ENCODE peak calls at places on chromosomes 11 and 22, in four cellular contexts. One of them, this sample, is unnamed.

GRCh38 chr11:2098691-2099522 is 40.3 kb downstream of the IGF2 start:
- DNase-seq in GM12878: no peak
- DNase-seq in HL-60: no peak
- DNase-seq in K562: no peak
- DNase-seq in this sample: peak

GRCh38 chr22:45775569-45776312 is 104.1 kb downstream of the ATXN10 start:
- DNase-seq in HL-60: no peak
- DNase-seq in K562: no peak
- DNase-seq in GM12878: peak
- DNase-seq in this sample: no peak

GRCh38 chr11:67059671-67060070 is 3.0 kb downstream of the RHOD start:
- DNase-seq in K562: no peak
- DNase-seq in HL-60: no peak
- DNase-seq in GM12878: no peak
- DNase-seq in this sample: no peak

GRCh38 chr22:29994027-29994715 is 86.1 kb upstream of the HORMAD2 start:
- DNase-seq in GM12878: no peak
- DNase-seq in K562: no peak
- DNase-seq in HL-60: peak
- DNase-seq in this sample: no peak

GRCh38 chr11:113106507-113106906 is 145.3 kb downstream of the NCAM1 start:
- DNase-seq in K562: no peak
- DNase-seq in HL-60: no peak
- DNase-seq in GM12878: no peak
- DNase-seq in this sample: no peak

GRCh38 chr11:69924308-69925161 is 105.3 kb upstream of the FGF3 start:
- DNase-seq in HL-60: no peak
- DNase-seq in K562: no peak
- DNase-seq in GM12878: no peak
- DNase-seq in this sample: no peak

GRCh38 chr11:2933376-2934056 is 4.3 kb upstream of the PHLDA2 start:
- DNase-seq in GM12878: peak
- DNase-seq in HL-60: peak
- DNase-seq in K562: no peak
- DNase-seq in this sample: no peak

GRCh38 chr11:75668508-75669297 is at the start of gene MAP6:
- DNase-seq in K562: peak
- DNase-seq in GM12878: no peak
- DNase-seq in HL-60: no peak
- DNase-seq in this sample: peak

GRCh38 chr11:111836766-111837165 is 34.6 kb downstream of the ALG9 start:
- DNase-seq in GM12878: peak
- DNase-seq in K562: no peak
- DNase-seq in HL-60: no peak
- DNase-seq in this sample: no peak

GRCh38 chr22:22235564-22235963 is 9.0 kb upstream of the VPREB1 start:
- DNase-seq in HL-60: no peak
- DNase-seq in K562: peak
- DNase-seq in GM12878: peak
- DNase-seq in this sample: peak

GRCh38 chr22:31943976-31944699 is at the start of gene YWHAH:
- DNase-seq in GM12878: peak
- DNase-seq in HL-60: peak
- DNase-seq in K562: peak
- DNase-seq in this sample: peak

GRCh38 chr11:78291754-78292108 is 103.0 kb downstream of the USP35 start:
- DNase-seq in HL-60: no peak
- DNase-seq in GM12878: no peak
- DNase-seq in K562: no peak
- DNase-seq in this sample: no peak

GRCh38 chr22:41842996-41843970 is 10.4 kb downstream of the SREBF2 start:
- DNase-seq in GM12878: no peak
- DNase-seq in K562: no peak
- DNase-seq in HL-60: no peak
- DNase-seq in this sample: no peak

GRCh38 chr22:25210831-25211230 is 8.6 kb upstream of the CRYBB2 start:
- DNase-seq in HL-60: no peak
- DNase-seq in GM12878: no peak
- DNase-seq in K562: no peak
- DNase-seq in this sample: no peak

GRCh38 chr11:119307219-119307618 is 9.7 kb downstream of the MCAM start:
- DNase-seq in K562: no peak
- DNase-seq in HL-60: no peak
- DNase-seq in GM12878: no peak
- DNase-seq in this sample: no peak

GRCh38 chr11:359181-359714 is 10.1 kb upstream of the B4GALNT4 start:
- DNase-seq in HL-60: no peak
- DNase-seq in K562: no peak
- DNase-seq in GM12878: no peak
- DNase-seq in this sample: no peak

GRCh38 chr22:44883011-44883421 is 126.8 kb downstream of the PHF21B start:
- DNase-seq in GM12878: no peak
- DNase-seq in K562: no peak
- DNase-seq in HL-60: no peak
- DNase-seq in this sample: no peak

GRCh38 chr22:42906605-42907338 is 49.7 kb upstream of the ARFGAP3 start:
- DNase-seq in K562: no peak
- DNase-seq in HL-60: no peak
- DNase-seq in GM12878: no peak
- DNase-seq in this sample: no peak

GRCh38 chr11:107821199-107821926 is 37.2 kb downstream of the SLC35F2 start:
- DNase-seq in GM12878: no peak
- DNase-seq in HL-60: no peak
- DNase-seq in K562: no peak
- DNase-seq in this sample: no peak

GRCh38 chr11:69894126-69895047 is 75.2 kb upstream of the FGF3 start:
- DNase-seq in HL-60: no peak
- DNase-seq in GM12878: no peak
- DNase-seq in K562: no peak
- DNase-seq in this sample: no peak

GRCh38 chr11:45850446-45850845 is 3.2 kb downstream of the CRY2 start:
- DNase-seq in GM12878: no peak
- DNase-seq in HL-60: no peak
- DNase-seq in K562: no peak
- DNase-seq in this sample: no peak

GRCh38 chr11:71190551-71190950 is 61.8 kb downstream of the SHANK2 start:
- DNase-seq in HL-60: no peak
- DNase-seq in K562: no peak
- DNase-seq in GM12878: no peak
- DNase-seq in this sample: no peak

GRCh38 chr22:26494506-26494905 is 10.8 kb downstream of the SRRD start:
- DNase-seq in GM12878: no peak
- DNase-seq in HL-60: no peak
- DNase-seq in K562: no peak
- DNase-seq in this sample: no peak

GRCh38 chr11:57493507-57494503 is 21.7 kb downstream of the SLC43A1 start:
- DNase-seq in HL-60: no peak
- DNase-seq in K562: peak
- DNase-seq in GM12878: no peak
- DNase-seq in this sample: peak

GRCh38 chr11:63599211-63600122 is 14.8 kb downstream of the PLAAT3 start:
- DNase-seq in GM12878: no peak
- DNase-seq in K562: peak
- DNase-seq in HL-60: no peak
- DNase-seq in this sample: no peak

GRCh38 chr22:47613606-47614350 is 851.3 kb downstream of the TBC1D22A start:
- DNase-seq in HL-60: no peak
- DNase-seq in GM12878: no peak
- DNase-seq in K562: no peak
- DNase-seq in this sample: no peak

GRCh38 chr11:113131036-113131775 is 170.0 kb downstream of the NCAM1 start:
- DNase-seq in GM12878: no peak
- DNase-seq in K562: no peak
- DNase-seq in HL-60: no peak
- DNase-seq in this sample: no peak

GRCh38 chr22:30265131-30265720 is 1.4 kb downstream of the OSM start:
- DNase-seq in HL-60: no peak
- DNase-seq in K562: no peak
- DNase-seq in GM12878: no peak
- DNase-seq in this sample: no peak

GRCh38 chr11:77598195-77598594 is 8.4 kb downstream of the AQP11 start:
- DNase-seq in GM12878: no peak
- DNase-seq in K562: no peak
- DNase-seq in HL-60: no peak
- DNase-seq in this sample: no peak

GRCh38 chr11:17788084-17788483 is 53.5 kb downstream of the KCNC1 start:
- DNase-seq in HL-60: no peak
- DNase-seq in GM12878: no peak
- DNase-seq in K562: no peak
- DNase-seq in this sample: no peak

GRCh38 chr11:17792161-17792560 is 57.6 kb downstream of the KCNC1 start:
- DNase-seq in GM12878: no peak
- DNase-seq in K562: no peak
- DNase-seq in HL-60: no peak
- DNase-seq in this sample: no peak

GRCh38 chr11:17793642-17794170 is 59.1 kb downstream of the KCNC1 start:
- DNase-seq in K562: no peak
- DNase-seq in HL-60: no peak
- DNase-seq in GM12878: no peak
- DNase-seq in this sample: no peak

GRCh38 chr11:17791144-17791543 is 56.6 kb downstream of the KCNC1 start:
- DNase-seq in K562: no peak
- DNase-seq in GM12878: no peak
- DNase-seq in HL-60: no peak
- DNase-seq in this sample: no peak

GRCh38 chr11:17790453-17790852 is 55.9 kb downstream of the KCNC1 start:
- DNase-seq in GM12878: no peak
- DNase-seq in HL-60: no peak
- DNase-seq in K562: no peak
- DNase-seq in this sample: no peak
- TF ChIP-seq SPI1 in GM12878: no peak
- TF ChIP-seq SPI1 in HL-60: no peak
- TF ChIP-seq SPI1 in K562: no peak
- TF ChIP-seq SPI1 in this sample: no peak

GRCh38 chr22:39098026-39098425 is 982 bp downstream of the APOBEC3H start:
- DNase-seq in GM12878: peak
- DNase-seq in K562: no peak
- DNase-seq in HL-60: no peak
- DNase-seq in this sample: no peak
- TF ChIP-seq SPI1 in GM12878: no peak
- TF ChIP-seq SPI1 in K562: no peak
- TF ChIP-seq SPI1 in HL-60: no peak
- TF ChIP-seq SPI1 in this sample: no peak

GRCh38 chr11:13055200-13055599 is 46.1 kb downstream of the RASSF10 start:
- DNase-seq in GM12878: no peak
- DNase-seq in K562: no peak
- DNase-seq in HL-60: no peak
- DNase-seq in this sample: no peak
- TF ChIP-seq SPI1 in GM12878: no peak
- TF ChIP-seq SPI1 in K562: no peak
- TF ChIP-seq SPI1 in HL-60: no peak
- TF ChIP-seq SPI1 in this sample: no peak

DNA sequence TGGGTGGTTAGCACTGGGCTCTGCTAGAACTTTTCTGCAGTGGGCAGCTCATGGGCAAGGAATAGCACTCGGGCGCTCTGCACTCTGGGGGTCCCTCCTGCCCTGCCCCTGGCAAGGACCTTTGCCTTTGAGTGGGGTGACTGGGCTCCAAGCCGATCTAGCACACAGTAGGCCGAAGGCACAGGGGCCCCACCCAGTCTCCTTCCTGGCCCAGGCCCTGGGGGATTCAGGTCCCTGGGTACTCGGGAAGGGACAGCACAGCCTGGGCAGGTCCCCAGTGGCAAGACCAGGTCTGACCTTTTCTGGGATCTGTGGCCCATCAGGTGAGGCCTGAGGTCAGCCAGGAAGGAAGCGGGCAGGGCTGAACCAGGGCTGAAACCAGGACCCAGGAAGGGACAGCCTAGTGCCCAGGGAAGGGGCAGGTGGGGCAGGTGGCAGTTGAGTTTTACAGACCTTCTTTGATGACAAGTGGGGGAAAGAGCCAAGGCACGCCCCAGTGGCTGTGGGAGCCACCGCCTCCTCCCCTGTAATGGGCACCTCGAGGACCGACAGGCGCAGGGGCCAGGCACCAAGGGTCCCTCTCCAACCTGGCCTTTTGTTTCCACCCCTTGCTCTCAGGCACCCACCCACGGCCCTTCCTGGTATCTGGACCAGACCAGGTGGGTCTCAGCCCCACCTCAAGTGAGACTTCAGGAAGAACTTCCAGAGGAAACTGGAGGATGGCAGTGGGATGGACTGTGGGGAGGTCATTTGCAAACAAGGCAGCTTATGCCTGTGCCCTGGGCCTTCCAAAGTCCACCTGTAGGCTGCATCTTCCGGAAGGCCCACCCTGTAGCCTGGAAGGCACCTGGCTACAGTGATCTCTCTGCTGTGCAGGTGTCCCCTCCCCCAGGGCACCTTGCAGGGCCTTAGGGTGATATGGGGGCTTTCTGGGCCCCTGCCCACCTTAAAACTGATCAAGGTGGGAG is 883 bp upstream of the AIFM3 start:
- DNase-seq in K562: no peak
- DNase-seq in GM12878: no peak
- DNase-seq in HL-60: no peak
- DNase-seq in this sample: no peak
- TF ChIP-seq SPI1 in K562: no peak
- TF ChIP-seq SPI1 in GM12878: no peak
- TF ChIP-seq SPI1 in HL-60: no peak
- TF ChIP-seq SPI1 in this sample: no peak

DNA sequence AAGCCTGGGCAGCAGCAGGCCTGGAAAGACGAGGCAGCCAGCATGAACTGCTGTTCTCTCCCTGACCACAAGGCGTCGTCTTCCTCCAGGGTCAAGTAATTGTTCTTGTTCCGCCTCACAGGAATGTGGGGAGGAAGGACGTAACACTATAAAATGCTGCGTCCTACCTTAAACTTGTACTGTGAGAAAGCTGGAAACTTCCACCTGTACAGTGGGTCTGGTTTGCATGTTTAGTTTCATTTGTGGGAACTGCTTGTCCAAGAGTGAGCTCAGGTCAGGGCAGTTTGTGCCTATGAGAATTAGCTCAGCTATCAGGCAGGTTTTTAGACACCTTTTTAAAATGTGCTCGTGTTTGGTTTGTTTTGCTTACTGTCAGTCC is 55.2 kb downstream of the PANX1 start:
- DNase-seq in GM12878: peak
- DNase-seq in HL-60: no peak
- DNase-seq in K562: peak
- DNase-seq in this sample: peak
- TF ChIP-seq SPI1 in GM12878: no peak
- TF ChIP-seq SPI1 in HL-60: no peak
- TF ChIP-seq SPI1 in K562: no peak
- TF ChIP-seq SPI1 in this sample: no peak

GRCh38 chr11:11313426-11313825 is 39.6 kb downstream of the CSNK2A3 start:
- DNase-seq in HL-60: peak
- DNase-seq in GM12878: no peak
- DNase-seq in K562: no peak
- DNase-seq in this sample: no peak
- TF ChIP-seq SPI1 in HL-60: no peak
- TF ChIP-seq SPI1 in GM12878: no peak
- TF ChIP-seq SPI1 in K562: no peak
- TF ChIP-seq SPI1 in this sample: no peak

GRCh38 chr11:62438641-62439040 is 19.8 kb downstream of the SCGB1A1 start:
- DNase-seq in K562: no peak
- DNase-seq in HL-60: no peak
- DNase-seq in GM12878: no peak
- DNase-seq in this sample: no peak
- TF ChIP-seq SPI1 in K562: no peak
- TF ChIP-seq SPI1 in HL-60: no peak
- TF ChIP-seq SPI1 in GM12878: no peak
- TF ChIP-seq SPI1 in this sample: no peak